ENCODE peak calls at places on chromosomes 6 and 20, in four cellular contexts. One of them, this sample, is unnamed.

GRCh38 chr6:147508073-147508870 is at the start of gene SAMD5:
- DNase-seq in brain microvascular endothelial cell: peak
- DNase-seq in psoas muscle: peak
- DNase-seq in esophagus squamous epithelium: no peak
- DNase-seq in this sample: peak

GRCh38 chr6:38508894-38509293 is 130.8 kb downstream of the BTBD9 start:
- DNase-seq in brain microvascular endothelial cell: peak
- DNase-seq in psoas muscle: no peak
- DNase-seq in esophagus squamous epithelium: no peak
- DNase-seq in this sample: no peak

GRCh38 chr20:46330072-46330763 is 21.9 kb upstream of the CDH22 start:
- DNase-seq in brain microvascular endothelial cell: no peak
- DNase-seq in psoas muscle: no peak
- DNase-seq in esophagus squamous epithelium: no peak
- DNase-seq in this sample: no peak

GRCh38 chr6:14294270-14294951 is 176.8 kb downstream of the CD83 start:
- DNase-seq in brain microvascular endothelial cell: no peak
- DNase-seq in psoas muscle: no peak
- DNase-seq in esophagus squamous epithelium: no peak
- DNase-seq in this sample: peak

GRCh38 chr6:26122402-26122792 is 35.2 kb downstream of the HFE start:
- DNase-seq in brain microvascular endothelial cell: peak
- DNase-seq in psoas muscle: no peak
- DNase-seq in esophagus squamous epithelium: no peak
- DNase-seq in this sample: no peak

GRCh38 chr6:57064809-57065208 is 18.3 kb downstream of the KIAA1586 start:
- DNase-seq in brain microvascular endothelial cell: peak
- DNase-seq in psoas muscle: no peak
- DNase-seq in esophagus squamous epithelium: no peak
- DNase-seq in this sample: no peak

GRCh38 chr20:44590980-44591778 is 8.8 kb downstream of the PKIG start:
- DNase-seq in brain microvascular endothelial cell: no peak
- DNase-seq in psoas muscle: no peak
- DNase-seq in esophagus squamous epithelium: no peak
- DNase-seq in this sample: no peak

GRCh38 chr6:156057869-156058268 is 602.2 kb upstream of the NOX3 start:
- DNase-seq in brain microvascular endothelial cell: no peak
- DNase-seq in psoas muscle: no peak
- DNase-seq in esophagus squamous epithelium: no peak
- DNase-seq in this sample: no peak

GRCh38 chr6:149118737-149119653 is 198.5 kb upstream of the TAB2 start:
- DNase-seq in brain microvascular endothelial cell: no peak
- DNase-seq in psoas muscle: no peak
- DNase-seq in esophagus squamous epithelium: no peak
- DNase-seq in this sample: no peak

GRCh38 chr6:112571886-112572285 is 224.8 kb downstream of the RFPL4B start:
- DNase-seq in brain microvascular endothelial cell: no peak
- DNase-seq in psoas muscle: no peak
- DNase-seq in esophagus squamous epithelium: no peak
- DNase-seq in this sample: no peak

GRCh38 chr6:118313208-118313607 is 234.9 kb upstream of the PLN start:
- DNase-seq in brain microvascular endothelial cell: no peak
- DNase-seq in psoas muscle: no peak
- DNase-seq in esophagus squamous epithelium: no peak
- DNase-seq in this sample: no peak

GRCh38 chr6:89321571-89321970 is 6.5 kb upstream of the GABRR2 start:
- DNase-seq in brain microvascular endothelial cell: no peak
- DNase-seq in psoas muscle: no peak
- DNase-seq in esophagus squamous epithelium: no peak
- DNase-seq in this sample: peak

GRCh38 chr6:83062225-83062624 is 3.4 kb downstream of the UBE3D start:
- DNase-seq in brain microvascular endothelial cell: peak
- DNase-seq in psoas muscle: no peak
- DNase-seq in esophagus squamous epithelium: no peak
- DNase-seq in this sample: no peak

GRCh38 chr20:35561268-35561667 is 19.4 kb downstream of the ERGIC3 start:
- DNase-seq in brain microvascular endothelial cell: peak
- DNase-seq in psoas muscle: peak
- DNase-seq in esophagus squamous epithelium: no peak
- DNase-seq in this sample: peak

GRCh38 chr6:8707956-8708772 is 272.8 kb upstream of the SLC35B3 start:
- DNase-seq in brain microvascular endothelial cell: no peak
- DNase-seq in psoas muscle: no peak
- DNase-seq in esophagus squamous epithelium: no peak
- DNase-seq in this sample: peak

GRCh38 chr6:105608711-105609374 is 206.0 kb upstream of the PREP start:
- DNase-seq in brain microvascular endothelial cell: peak
- DNase-seq in psoas muscle: no peak
- DNase-seq in esophagus squamous epithelium: no peak
- DNase-seq in this sample: no peak

GRCh38 chr6:20916081-20916480 is 381.8 kb downstream of the CDKAL1 start:
- DNase-seq in brain microvascular endothelial cell: peak
- DNase-seq in psoas muscle: no peak
- DNase-seq in esophagus squamous epithelium: no peak
- DNase-seq in this sample: no peak

GRCh38 chr20:10524034-10524476 is 89.0 kb downstream of the SLX4IP start:
- DNase-seq in brain microvascular endothelial cell: peak
- DNase-seq in psoas muscle: peak
- DNase-seq in esophagus squamous epithelium: no peak
- DNase-seq in this sample: no peak

GRCh38 chr6:45614488-45615285 is 237.0 kb upstream of the SUPT3H start:
- DNase-seq in brain microvascular endothelial cell: no peak
- DNase-seq in psoas muscle: no peak
- DNase-seq in esophagus squamous epithelium: no peak
- DNase-seq in this sample: no peak

GRCh38 chr6:43809417-43810305 is 39.6 kb downstream of the VEGFA start:
- DNase-seq in brain microvascular endothelial cell: peak
- DNase-seq in psoas muscle: no peak
- DNase-seq in esophagus squamous epithelium: no peak
- DNase-seq in this sample: no peak

GRCh38 chr6:45378324-45378926 is 691 bp upstream of the SUPT3H start:
- DNase-seq in brain microvascular endothelial cell: no peak
- DNase-seq in psoas muscle: peak
- DNase-seq in esophagus squamous epithelium: no peak
- DNase-seq in this sample: peak

GRCh38 chr20:47922280-47922675 is 137.0 kb upstream of the SULF2 start:
- DNase-seq in brain microvascular endothelial cell: peak
- DNase-seq in psoas muscle: no peak
- DNase-seq in esophagus squamous epithelium: no peak
- DNase-seq in this sample: no peak

GRCh38 chr6:130906736-130907381 is 79.7 kb downstream of the SMLR1 start:
- DNase-seq in brain microvascular endothelial cell: peak
- DNase-seq in psoas muscle: no peak
- DNase-seq in esophagus squamous epithelium: no peak
- DNase-seq in this sample: no peak

GRCh38 chr6:27091661-27092315 is 155.7 kb upstream of the PRSS16 start:
- DNase-seq in brain microvascular endothelial cell: peak
- DNase-seq in psoas muscle: no peak
- DNase-seq in esophagus squamous epithelium: no peak
- DNase-seq in this sample: no peak

GRCh38 chr6:11251553-11252358 is 19.3 kb upstream of the NEDD9 start:
- DNase-seq in brain microvascular endothelial cell: peak
- DNase-seq in psoas muscle: no peak
- DNase-seq in esophagus squamous epithelium: no peak
- DNase-seq in this sample: no peak

GRCh38 chr20:62219992-62220665 is at the start of gene HRH3:
- DNase-seq in brain microvascular endothelial cell: no peak
- DNase-seq in psoas muscle: peak
- DNase-seq in esophagus squamous epithelium: no peak
- DNase-seq in this sample: no peak

GRCh38 chr20:58639182-58640146 is 11.6 kb upstream of the STX16 start:
- DNase-seq in brain microvascular endothelial cell: no peak
- DNase-seq in psoas muscle: no peak
- DNase-seq in esophagus squamous epithelium: no peak
- DNase-seq in this sample: no peak

GRCh38 chr6:158329531-158329930 is 17.3 kb downstream of the TULP4 start:
- DNase-seq in brain microvascular endothelial cell: no peak
- DNase-seq in psoas muscle: no peak
- DNase-seq in esophagus squamous epithelium: no peak
- DNase-seq in this sample: no peak
- H3K27ac ChIP-seq in brain microvascular endothelial cell: no peak
- H3K27ac ChIP-seq in psoas muscle: no peak
- H3K27ac ChIP-seq in esophagus squamous epithelium: no peak
- H3K27ac ChIP-seq in this sample: no peak

DNA sequence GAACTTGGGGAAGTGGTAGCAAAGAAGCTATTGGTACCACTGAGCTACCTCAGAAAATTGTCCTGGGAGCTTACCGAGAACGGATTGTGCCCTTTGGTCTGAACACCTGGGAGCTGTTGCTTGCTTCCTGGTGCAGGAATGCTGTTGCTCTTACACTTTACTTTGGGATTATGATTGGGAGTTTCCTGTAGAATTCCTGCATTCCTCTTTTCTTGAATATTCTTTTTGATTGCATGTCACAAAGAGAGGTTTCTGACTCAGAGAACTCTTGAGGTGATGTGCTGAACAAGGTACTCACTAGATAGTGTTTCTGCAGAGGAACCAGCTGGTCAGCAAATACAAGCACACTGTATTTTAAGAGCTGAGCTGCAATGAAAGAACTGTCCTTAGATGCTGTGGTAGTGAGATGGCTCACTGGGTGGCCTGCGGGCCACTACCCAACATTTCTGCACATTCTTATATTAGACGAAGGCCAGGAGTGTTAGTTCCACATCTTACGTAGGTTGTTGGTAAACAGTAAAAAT is 35.0 kb downstream of the LRRC1 start:
- DNase-seq in brain microvascular endothelial cell: no peak
- DNase-seq in psoas muscle: no peak
- DNase-seq in esophagus squamous epithelium: no peak
- DNase-seq in this sample: no peak
- H3K27ac ChIP-seq in brain microvascular endothelial cell: no peak
- H3K27ac ChIP-seq in psoas muscle: no peak
- H3K27ac ChIP-seq in esophagus squamous epithelium: no peak
- H3K27ac ChIP-seq in this sample: no peak

DNA sequence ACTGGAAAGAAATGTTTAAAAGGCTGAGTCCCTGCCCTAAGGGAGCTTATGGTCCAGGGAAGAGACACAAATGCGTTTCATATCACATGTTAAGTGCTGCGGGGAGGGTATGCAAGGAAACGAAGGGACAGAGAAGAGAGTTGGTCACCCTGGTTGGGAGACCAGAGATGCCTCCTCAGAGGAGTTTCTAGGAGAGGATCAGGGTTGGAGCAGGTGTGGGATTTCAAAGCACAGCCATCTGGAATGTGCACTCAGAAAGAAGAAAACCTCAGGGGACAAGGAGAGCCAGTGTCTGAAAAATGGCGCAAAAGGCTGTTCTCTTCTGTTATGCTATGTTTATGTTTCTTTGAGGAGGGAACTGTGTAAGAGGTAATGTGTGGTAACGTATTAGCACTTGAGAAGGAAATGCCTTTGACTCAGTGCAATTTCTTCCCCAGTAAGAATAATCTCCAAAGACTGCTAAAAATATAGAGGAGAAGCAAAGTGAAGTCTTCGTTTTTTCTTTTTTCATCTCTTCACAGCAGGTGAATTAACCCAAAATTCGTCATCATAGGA is 46.9 kb upstream of the IFNGR1 start:
- DNase-seq in brain microvascular endothelial cell: no peak
- DNase-seq in psoas muscle: no peak
- DNase-seq in esophagus squamous epithelium: no peak
- DNase-seq in this sample: no peak
- H3K27ac ChIP-seq in brain microvascular endothelial cell: no peak
- H3K27ac ChIP-seq in psoas muscle: no peak
- H3K27ac ChIP-seq in esophagus squamous epithelium: peak
- H3K27ac ChIP-seq in this sample: no peak

GRCh38 chr6:84773431-84774173 is 9.2 kb upstream of the TBX18 start:
- DNase-seq in brain microvascular endothelial cell: peak
- DNase-seq in psoas muscle: peak
- DNase-seq in esophagus squamous epithelium: no peak
- DNase-seq in this sample: no peak

GRCh38 chr6:84776392-84776791 is 12.0 kb upstream of the TBX18 start:
- DNase-seq in brain microvascular endothelial cell: no peak
- DNase-seq in psoas muscle: no peak
- DNase-seq in esophagus squamous epithelium: no peak
- DNase-seq in this sample: no peak

GRCh38 chr6:84772428-84773132 is 8.2 kb upstream of the TBX18 start:
- DNase-seq in brain microvascular endothelial cell: no peak
- DNase-seq in psoas muscle: no peak
- DNase-seq in esophagus squamous epithelium: no peak
- DNase-seq in this sample: no peak

GRCh38 chr6:84773133-84773430 is 8.7 kb upstream of the TBX18 start:
- DNase-seq in brain microvascular endothelial cell: no peak
- DNase-seq in psoas muscle: no peak
- DNase-seq in esophagus squamous epithelium: no peak
- DNase-seq in this sample: no peak

DNA sequence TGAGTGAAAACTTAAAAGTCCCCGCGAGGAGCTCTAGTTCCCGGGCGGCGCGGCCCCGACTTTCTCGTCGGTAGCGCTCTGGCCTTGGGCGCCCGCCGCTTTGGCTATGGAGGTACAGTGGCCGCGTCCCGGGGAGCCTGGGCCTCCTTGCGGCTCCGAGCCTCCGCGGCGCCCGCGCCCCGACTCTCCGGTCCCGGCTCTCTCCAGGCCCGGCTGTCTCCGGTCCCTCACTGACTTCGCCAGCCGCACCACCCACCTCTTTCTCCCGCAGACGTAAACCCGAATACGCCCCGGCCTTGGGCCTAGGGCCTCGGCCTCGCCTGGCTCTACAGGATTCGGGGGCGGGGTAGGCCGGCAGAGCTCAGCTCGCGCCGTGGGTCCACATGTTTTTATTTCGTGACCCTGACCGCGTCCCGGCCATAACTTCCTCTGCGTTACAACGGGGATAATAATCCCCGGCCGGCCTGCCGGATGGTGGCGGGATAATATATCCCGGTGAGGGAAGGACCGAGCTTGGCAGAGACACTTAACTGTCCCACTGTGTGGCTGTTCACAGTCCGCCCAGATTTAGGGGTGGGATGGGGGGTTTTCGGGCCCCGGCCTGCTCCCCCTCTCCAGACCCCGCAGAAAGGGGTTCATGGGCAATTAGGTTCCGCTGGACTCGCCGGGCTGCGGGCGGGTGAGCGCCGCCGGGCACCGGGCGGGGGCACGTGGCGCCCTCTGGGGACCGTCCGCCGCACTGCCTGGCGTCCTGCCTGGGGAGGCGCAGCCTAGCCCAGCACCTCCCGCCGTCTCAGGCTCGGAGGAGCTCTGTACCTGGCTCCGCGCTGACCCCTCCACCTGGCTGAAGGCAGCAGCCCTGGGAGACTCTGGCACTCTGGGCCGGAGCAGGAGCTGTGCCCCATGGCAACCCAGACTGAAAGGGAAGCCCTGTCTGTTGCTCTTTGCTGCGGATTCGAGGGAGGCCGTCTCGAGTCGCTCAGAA is 10.1 kb upstream of the TBX18 start:
- DNase-seq in brain microvascular endothelial cell: peak
- DNase-seq in psoas muscle: peak
- DNase-seq in esophagus squamous epithelium: no peak
- DNase-seq in this sample: no peak
- H3K27ac ChIP-seq in brain microvascular endothelial cell: peak
- H3K27ac ChIP-seq in psoas muscle: peak
- H3K27ac ChIP-seq in esophagus squamous epithelium: no peak
- H3K27ac ChIP-seq in this sample: peak

GRCh38 chr6:33197431-33198048 is 2.9 kb downstream of the RXRB start:
- DNase-seq in brain microvascular endothelial cell: peak
- DNase-seq in psoas muscle: peak
- DNase-seq in esophagus squamous epithelium: no peak
- DNase-seq in this sample: peak
- H3K27ac ChIP-seq in brain microvascular endothelial cell: no peak
- H3K27ac ChIP-seq in psoas muscle: peak
- H3K27ac ChIP-seq in esophagus squamous epithelium: peak
- H3K27ac ChIP-seq in this sample: no peak

This sample was measured in lung.